ENCODE peak calls at places on chromosomes 6 and 20, in five cellular contexts. P, O, M, I and G are unnamed samples.

GRCh38 chr6:148628251-148628650 is 118.6 kb upstream of the UST start:
- DNase-seq in P (no peak), O (no peak), M (no peak), I (no peak), G (no peak)

GRCh38 chr6:139250296-139251274 is 41.2 kb downstream of the TXLNB start:
- DNase-seq in P (no peak), O (peak), M (no peak), I (peak), G (peak)

GRCh38 chr6:150293019-150293418 is 75.8 kb upstream of the IYD start:
- DNase-seq in P (no peak), O (no peak), M (no peak), I (no peak), G (no peak)

GRCh38 chr6:128204621-128205020 is 303.8 kb upstream of the THEMIS start:
- DNase-seq in P (no peak), O (no peak), M (no peak), I (no peak), G (no peak)

GRCh38 chr20:3802524-3803239 is 6.6 kb downstream of the CDC25B start:
- DNase-seq in P (no peak), O (no peak), M (no peak), I (no peak), G (no peak)

GRCh38 chr6:29653452-29654038 is 3.3 kb upstream of the MOG start:
- DNase-seq in P (no peak), O (peak), M (no peak), I (no peak), G (no peak)

GRCh38 chr20:62991863-62992262 is 14.9 kb downstream of the BHLHE23 start:
- DNase-seq in P (no peak), O (no peak), M (no peak), I (no peak), G (no peak)

GRCh38 chr6:149903938-149904611 is 6.2 kb upstream of the RAET1E start:
- DNase-seq in P (no peak), O (no peak), M (no peak), I (peak), G (no peak)

GRCh38 chr6:154993026-154993425 is 2.1 kb upstream of the TIAM2 start:
- DNase-seq in P (no peak), O (no peak), M (no peak), I (no peak), G (no peak)

GRCh38 chr6:137743493-137743892 is 123.6 kb upstream of the TNFAIP3 start:
- DNase-seq in P (no peak), O (no peak), M (no peak), I (no peak), G (no peak)

GRCh38 chr6:152351110-152351509 is 286.1 kb downstream of the SYNE1 start:
- DNase-seq in P (no peak), O (no peak), M (no peak), I (no peak), G (no peak)

GRCh38 chr6:42784739-42785498 is 3.1 kb downstream of the BICRAL start:
- DNase-seq in P (no peak), O (no peak), M (no peak), I (peak), G (no peak)

GRCh38 chr6:119273287-119273686 is 76.3 kb downstream of the MAN1A1 start:
- DNase-seq in P (no peak), O (no peak), M (no peak), I (no peak), G (no peak)

GRCh38 chr6:163324326-163324927 is 90.1 kb upstream of the QKI start:
- DNase-seq in P (no peak), O (no peak), M (no peak), I (no peak), G (no peak)

GRCh38 chr6:71619836-71620235 is 266.5 kb upstream of the RIMS1 start:
- DNase-seq in P (no peak), O (no peak), M (no peak), I (no peak), G (no peak)

GRCh38 chr6:152824666-152825065 is 74.1 kb downstream of the VIP start:
- DNase-seq in P (no peak), O (no peak), M (no peak), I (no peak), G (no peak)

GRCh38 chr6:41176189-41176588 is 13.3 kb upstream of the TREM2 start:
- DNase-seq in P (no peak), O (no peak), M (no peak), I (no peak), G (no peak)

GRCh38 chr6:11098009-11098408 is 4.4 kb downstream of the SMIM13 start:
- DNase-seq in P (no peak), O (no peak), M (no peak), I (no peak), G (no peak)

GRCh38 chr6:34791164-34791841 is 580 bp upstream of the BLTP3A start:
- DNase-seq in P (no peak), O (peak), M (peak), I (peak), G (peak)

GRCh38 chr6:143060806-143061596 is at the start of gene AIG1:
- DNase-seq in P (no peak), O (peak), M (no peak), I (peak), G (no peak)

GRCh38 chr6:156713548-156713947 is 63.6 kb upstream of the ARID1B start:
- DNase-seq in P (no peak), O (no peak), M (no peak), I (no peak), G (no peak)

GRCh38 chr6:87066449-87067288 is 28.2 kb downstream of the CGA start:
- DNase-seq in P (peak), O (peak), M (no peak), I (no peak), G (no peak)

GRCh38 chr6:111210074-111210729 is 122.9 kb downstream of the SLC16A10 start:
- DNase-seq in P (peak), O (peak), M (no peak), I (no peak), G (peak)

GRCh38 chr6:96015321-96015790 is 418 bp upstream of the FUT9 start:
- DNase-seq in P (no peak), O (no peak), M (no peak), I (peak), G (peak)

DNA sequence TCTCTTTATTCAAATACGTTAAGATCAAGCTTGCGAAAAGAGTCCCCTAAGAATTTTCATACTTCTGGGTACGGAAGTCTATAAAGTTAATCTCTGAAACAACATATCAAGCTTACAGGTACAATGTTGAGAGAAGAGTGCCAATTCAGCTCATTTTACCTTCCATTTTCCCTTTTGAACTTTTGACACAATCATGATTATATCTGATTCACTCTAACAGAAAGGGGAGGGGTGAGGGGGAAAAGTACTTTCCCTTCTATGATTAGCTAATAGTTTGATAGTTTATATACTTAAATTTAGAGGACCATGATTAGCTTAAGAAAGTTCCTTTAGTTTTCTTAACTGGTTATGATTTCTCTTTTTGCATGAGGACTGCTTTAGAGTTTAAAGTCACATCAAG is 33.5 kb downstream of the SNX3 start:
- DNase-seq in P (no peak), O (no peak), M (no peak), I (no peak), G (no peak)
- TF ChIP-seq POLR2AphosphoS5 in P (no peak), O (no peak), M (no peak), I (no peak), G (no peak)

GRCh38 chr20:43844778-43845614 is 69.7 kb upstream of the TOX2 start:
- DNase-seq in P (peak), O (no peak), M (peak), I (no peak), G (peak)
- TF ChIP-seq POLR2AphosphoS5 in P (peak), O (no peak), M (peak), I (no peak), G (no peak)

GRCh38 chr20:46937140-46937523 is 42.5 kb downstream of the EYA2 start:
- DNase-seq in P (no peak), O (no peak), M (no peak), I (no peak), G (no peak)

GRCh38 chr20:46939566-46939965 is 44.9 kb downstream of the EYA2 start:
- DNase-seq in P (no peak), O (no peak), M (no peak), I (no peak), G (no peak)

GRCh38 chr20:46940616-46941015 is 46.0 kb downstream of the EYA2 start:
- DNase-seq in P (no peak), O (no peak), M (no peak), I (no peak), G (no peak)

GRCh38 chr20:46937827-46938226 is 43.2 kb downstream of the EYA2 start:
- DNase-seq in P (no peak), O (no peak), M (no peak), I (no peak), G (no peak)

GRCh38 chr20:46939031-46939430 is 44.4 kb downstream of the EYA2 start:
- DNase-seq in P (no peak), O (peak), M (no peak), I (no peak), G (no peak)
- TF ChIP-seq POLR2AphosphoS5 in P (no peak), O (no peak), M (no peak), I (no peak), G (no peak)

GRCh38 chr20:39800111-39800510 is 838.0 kb downstream of the DHX35 start:
- DNase-seq in P (no peak), O (no peak), M (no peak), I (no peak), G (no peak)

GRCh38 chr20:39795401-39796272 is 833.5 kb downstream of the DHX35 start:
- DNase-seq in P (no peak), O (no peak), M (no peak), I (no peak), G (no peak)

GRCh38 chr20:39799366-39799965 is 837.3 kb downstream of the DHX35 start:
- DNase-seq in P (no peak), O (no peak), M (no peak), I (no peak), G (no peak)

DNA sequence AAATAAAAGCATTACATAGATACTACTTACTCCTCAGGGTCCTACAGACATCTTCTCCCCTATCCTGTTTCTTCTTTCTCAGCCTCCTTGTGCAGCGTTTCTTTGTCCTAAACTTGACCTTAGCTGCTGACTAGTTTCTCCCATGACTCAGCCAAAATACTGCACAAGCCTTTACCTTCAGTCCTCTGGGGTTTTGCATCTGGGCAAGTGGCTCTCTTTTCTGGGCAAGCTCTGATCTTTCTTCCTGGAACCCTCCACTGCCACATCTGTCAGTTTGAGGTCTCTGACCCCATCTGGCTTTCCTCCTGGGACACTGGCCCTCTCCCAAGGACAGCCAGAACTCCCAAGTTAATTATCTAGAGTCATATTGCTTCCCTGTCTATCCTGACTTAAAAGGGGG is 838.4 kb downstream of the DHX35 start:
- DNase-seq in P (no peak), O (no peak), M (no peak), I (no peak), G (no peak)
- TF ChIP-seq POLR2AphosphoS5 in P (no peak), O (no peak), M (peak), I (peak), G (no peak)

GRCh38 chr6:109443425-109443950 is 3.0 kb downstream of the SMPD2 start:
- DNase-seq in P (no peak), O (no peak), M (no peak), I (no peak), G (no peak)

GRCh38 chr6:109445382-109445781 is 4.9 kb downstream of the SMPD2 start:
- DNase-seq in P (no peak), O (no peak), M (peak), I (no peak), G (no peak)

GRCh38 chr6:109442393-109442924 is 1.9 kb downstream of the SMPD2 start:
- DNase-seq in P (no peak), O (no peak), M (no peak), I (no peak), G (no peak)

GRCh38 chr6:109440325-109441068 is at the start of the genes PPIL6 and SMPD2:
- DNase-seq in P (no peak), O (peak), M (peak), I (peak), G (peak)

DNA sequence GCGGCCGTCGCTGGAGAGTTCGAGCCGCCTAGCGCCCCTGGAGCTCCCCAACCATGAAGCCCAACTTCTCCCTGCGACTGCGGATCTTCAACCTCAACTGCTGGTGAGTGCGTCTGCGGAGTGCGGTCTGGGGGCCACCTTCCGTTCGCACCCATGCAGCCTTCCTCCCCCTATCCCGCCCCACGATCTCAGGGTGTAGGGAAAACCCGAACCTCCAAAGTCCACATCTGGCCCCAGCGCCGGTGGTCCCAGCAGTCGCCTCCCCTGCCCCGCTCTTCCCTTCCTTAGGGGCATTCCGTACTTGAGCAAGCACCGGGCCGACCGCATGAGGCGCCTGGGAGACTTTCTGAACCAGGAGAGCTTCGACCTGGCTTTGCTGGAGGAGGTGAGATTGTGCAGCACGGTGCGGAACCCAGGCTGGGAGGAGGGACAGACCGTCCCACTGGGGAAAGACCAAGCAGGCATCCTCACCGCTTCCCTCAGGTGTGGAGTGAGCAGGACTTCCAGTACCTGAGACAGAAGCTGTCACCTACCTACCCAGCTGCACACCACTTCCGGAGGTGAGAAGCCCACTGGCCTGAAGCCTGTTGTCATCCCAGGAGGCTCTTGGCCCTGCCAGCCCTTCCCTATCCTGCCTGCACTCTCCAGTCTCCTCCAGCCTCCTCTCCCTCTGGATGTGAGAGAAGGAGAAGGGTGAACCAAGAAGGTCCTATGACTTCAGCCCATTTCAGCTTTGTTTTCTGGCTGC is 719 bp downstream of the SMPD2 start:
- DNase-seq in P (no peak), O (peak), M (peak), I (peak), G (peak)
- TF ChIP-seq POLR2AphosphoS5 in P (no peak), O (no peak), M (no peak), I (no peak), G (no peak)

GRCh38 chr6:43970913-43971775 is 156.1 kb downstream of the MRPL14 start:
- DNase-seq in P (no peak), O (no peak), M (no peak), I (no peak), G (no peak)
- TF ChIP-seq POLR2AphosphoS5 in P (no peak), O (no peak), M (no peak), I (no peak), G (no peak)